ENCODE peak calls at places on chromosomes 4 and X, in seven cellular contexts. One of them, this sample, is unnamed. For H3K4me1, the result is how much of the 10 kb centered on the place peaks cover.

GRCh38 chr4:17275836-17276235 is 236.1 kb downstream of the QDPR start:
- DNase-seq in SK-N-SH: no peak
- DNase-seq in HCT116: no peak
- DNase-seq in sigmoid colon: no peak
- DNase-seq in stomach: no peak
- DNase-seq in H1: no peak
- DNase-seq in HepG2: no peak
- DNase-seq in this sample: no peak

GRCh38 chrX:46653482-46653881 is 79.9 kb downstream of the CHST7 start:
- DNase-seq in HCT116: no peak
- DNase-seq in HepG2: peak
- DNase-seq in SK-N-SH: peak
- DNase-seq in sigmoid colon: no peak
- DNase-seq in stomach: no peak
- DNase-seq in H1: peak
- DNase-seq in this sample: no peak

GRCh38 chr4:61204353-61204752 is 4.2 kb downstream of the ADGRL3 start:
- DNase-seq in SK-N-SH: no peak
- DNase-seq in stomach: no peak
- DNase-seq in HepG2: peak
- DNase-seq in sigmoid colon: no peak
- DNase-seq in H1: no peak
- DNase-seq in HCT116: no peak
- DNase-seq in this sample: no peak

GRCh38 chr4:158094413-158095110 is 78.3 kb downstream of the GASK1B start:
- DNase-seq in HepG2: peak
- DNase-seq in sigmoid colon: no peak
- DNase-seq in H1: no peak
- DNase-seq in HCT116: peak
- DNase-seq in stomach: no peak
- DNase-seq in SK-N-SH: no peak
- DNase-seq in this sample: no peak

GRCh38 chr4:150140774-150141400 is 62.6 kb downstream of the DCLK2 start:
- DNase-seq in HCT116: no peak
- DNase-seq in SK-N-SH: no peak
- DNase-seq in sigmoid colon: no peak
- DNase-seq in H1: no peak
- DNase-seq in HepG2: no peak
- DNase-seq in stomach: no peak
- DNase-seq in this sample: no peak

GRCh38 chr4:30847157-30847556 is 127.0 kb downstream of the PCDH7 start:
- DNase-seq in sigmoid colon: no peak
- DNase-seq in SK-N-SH: no peak
- DNase-seq in HepG2: no peak
- DNase-seq in HCT116: no peak
- DNase-seq in stomach: no peak
- DNase-seq in H1: no peak
- DNase-seq in this sample: no peak

GRCh38 chrX:119573840-119574393 is 446 bp upstream of the UBE2A start:
- DNase-seq in sigmoid colon: peak
- DNase-seq in HCT116: peak
- DNase-seq in stomach: no peak
- DNase-seq in SK-N-SH: peak
- DNase-seq in H1: no peak
- DNase-seq in HepG2: peak
- DNase-seq in this sample: no peak

GRCh38 chr4:34046580-34046979 is 2197.7 kb downstream of the ARAP2 start:
- DNase-seq in SK-N-SH: no peak
- DNase-seq in sigmoid colon: no peak
- DNase-seq in stomach: no peak
- DNase-seq in HCT116: peak
- DNase-seq in H1: no peak
- DNase-seq in HepG2: no peak
- DNase-seq in this sample: no peak

GRCh38 chrX:46485897-46486296 is 59.3 kb downstream of the ZNF674 start:
- DNase-seq in H1: peak
- DNase-seq in HCT116: no peak
- DNase-seq in SK-N-SH: no peak
- DNase-seq in sigmoid colon: no peak
- DNase-seq in stomach: no peak
- DNase-seq in HepG2: peak
- DNase-seq in this sample: no peak

GRCh38 chr4:94621491-94622080 is 136.2 kb upstream of the BMPR1B start:
- DNase-seq in stomach: no peak
- DNase-seq in HepG2: peak
- DNase-seq in H1: no peak
- DNase-seq in SK-N-SH: peak
- DNase-seq in HCT116: peak
- DNase-seq in sigmoid colon: no peak
- DNase-seq in this sample: no peak
- TF ChIP-seq POLR2AphosphoS5 in stomach: no peak
- TF ChIP-seq POLR2AphosphoS5 in HepG2: no peak
- TF ChIP-seq POLR2AphosphoS5 in H1: no peak
- TF ChIP-seq POLR2AphosphoS5 in SK-N-SH: no peak
- TF ChIP-seq POLR2AphosphoS5 in HCT116: no peak
- TF ChIP-seq POLR2AphosphoS5 in sigmoid colon: no peak
- TF ChIP-seq POLR2AphosphoS5 in this sample: no peak

GRCh38 chrX:65718538-65718937 is 51.1 kb downstream of the MSN start:
- DNase-seq in HepG2: no peak
- DNase-seq in SK-N-SH: no peak
- DNase-seq in stomach: no peak
- DNase-seq in H1: no peak
- DNase-seq in sigmoid colon: no peak
- DNase-seq in HCT116: no peak
- DNase-seq in this sample: no peak
- H3K4me1 ChIP-seq in HepG2: under half
- H3K4me1 ChIP-seq in SK-N-SH: under half
- H3K4me1 ChIP-seq in stomach: under half
- H3K4me1 ChIP-seq in H1: under half
- H3K4me1 ChIP-seq in sigmoid colon: under half
- H3K4me1 ChIP-seq in HCT116: under half
- H3K4me1 ChIP-seq in this sample: under half

GRCh38 chr4:151197258-151197657 is 79.7 kb upstream of the PRSS48 start:
- DNase-seq in sigmoid colon: peak
- DNase-seq in stomach: no peak
- DNase-seq in HepG2: no peak
- DNase-seq in HCT116: no peak
- DNase-seq in SK-N-SH: no peak
- DNase-seq in H1: no peak
- DNase-seq in this sample: peak
- TF ChIP-seq POLR2AphosphoS5 in sigmoid colon: peak
- TF ChIP-seq POLR2AphosphoS5 in stomach: no peak
- TF ChIP-seq POLR2AphosphoS5 in HepG2: no peak
- TF ChIP-seq POLR2AphosphoS5 in HCT116: no peak
- TF ChIP-seq POLR2AphosphoS5 in SK-N-SH: no peak
- TF ChIP-seq POLR2AphosphoS5 in H1: no peak
- TF ChIP-seq POLR2AphosphoS5 in this sample: peak

GRCh38 chr4:121822047-121822446 is 1.6 kb downstream of the CCNA2 start:
- DNase-seq in stomach: no peak
- DNase-seq in H1: no peak
- DNase-seq in sigmoid colon: no peak
- DNase-seq in HepG2: no peak
- DNase-seq in HCT116: no peak
- DNase-seq in SK-N-SH: no peak
- DNase-seq in this sample: no peak

GRCh38 chr4:121824950-121825349 is 1.3 kb upstream of the CCNA2 start:
- DNase-seq in HepG2: no peak
- DNase-seq in H1: no peak
- DNase-seq in SK-N-SH: no peak
- DNase-seq in sigmoid colon: no peak
- DNase-seq in stomach: no peak
- DNase-seq in HCT116: no peak
- DNase-seq in this sample: no peak

GRCh38 chr4:121823505-121824170 is at the start of gene CCNA2:
- DNase-seq in HepG2: peak
- DNase-seq in H1: peak
- DNase-seq in HCT116: peak
- DNase-seq in stomach: peak
- DNase-seq in sigmoid colon: peak
- DNase-seq in SK-N-SH: peak
- DNase-seq in this sample: peak

GRCh38 chr4:121824171-121824527 is 466 bp upstream of the CCNA2 start:
- DNase-seq in H1: no peak
- DNase-seq in sigmoid colon: no peak
- DNase-seq in stomach: no peak
- DNase-seq in HepG2: no peak
- DNase-seq in SK-N-SH: no peak
- DNase-seq in HCT116: no peak
- DNase-seq in this sample: no peak

GRCh38 chr4:121822796-121823504 is 733 bp downstream of the CCNA2 start:
- DNase-seq in HCT116: no peak
- DNase-seq in HepG2: peak
- DNase-seq in stomach: peak
- DNase-seq in sigmoid colon: peak
- DNase-seq in SK-N-SH: peak
- DNase-seq in H1: no peak
- DNase-seq in this sample: no peak
- H3K4me1 ChIP-seq in HCT116: under half
- H3K4me1 ChIP-seq in HepG2: under half
- H3K4me1 ChIP-seq in stomach: under half
- H3K4me1 ChIP-seq in sigmoid colon: under half
- H3K4me1 ChIP-seq in SK-N-SH: under half
- H3K4me1 ChIP-seq in H1: under half
- H3K4me1 ChIP-seq in this sample: under half

GRCh38 chr4:141636771-141637460 is 533 bp downstream of the IL15 start:
- DNase-seq in sigmoid colon: peak
- DNase-seq in SK-N-SH: peak
- DNase-seq in HCT116: peak
- DNase-seq in H1: peak
- DNase-seq in stomach: peak
- DNase-seq in HepG2: no peak
- DNase-seq in this sample: peak
- TF ChIP-seq POLR2AphosphoS5 in sigmoid colon: no peak
- TF ChIP-seq POLR2AphosphoS5 in SK-N-SH: no peak
- TF ChIP-seq POLR2AphosphoS5 in HCT116: peak
- TF ChIP-seq POLR2AphosphoS5 in H1: no peak
- TF ChIP-seq POLR2AphosphoS5 in stomach: no peak
- TF ChIP-seq POLR2AphosphoS5 in HepG2: no peak
- TF ChIP-seq POLR2AphosphoS5 in this sample: no peak

DNA sequence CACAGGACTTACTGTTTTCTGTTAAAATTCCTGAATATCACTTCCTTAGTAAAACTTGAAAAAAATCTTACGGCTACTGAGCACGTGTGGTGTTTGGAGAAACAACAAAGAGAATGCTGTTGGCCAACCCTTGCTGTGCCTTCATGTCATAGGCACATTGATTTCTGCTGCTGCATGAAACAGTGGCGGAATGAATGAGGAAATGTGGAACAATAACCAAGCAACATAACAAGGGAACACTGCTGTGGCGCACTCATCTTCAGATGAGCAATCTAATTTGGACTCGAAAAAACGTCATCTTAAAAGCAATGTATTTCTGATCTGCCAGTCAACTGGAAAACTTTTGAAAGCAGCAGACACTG is 51.5 kb downstream of the PROM1 start:
- DNase-seq in sigmoid colon: no peak
- DNase-seq in stomach: no peak
- DNase-seq in HCT116: no peak
- DNase-seq in H1: no peak
- DNase-seq in SK-N-SH: no peak
- DNase-seq in HepG2: peak
- DNase-seq in this sample: no peak
- H3K4me1 ChIP-seq in sigmoid colon: under half
- H3K4me1 ChIP-seq in stomach: under half
- H3K4me1 ChIP-seq in HCT116: under half
- H3K4me1 ChIP-seq in H1: under half
- H3K4me1 ChIP-seq in SK-N-SH: under half
- H3K4me1 ChIP-seq in HepG2: half or more
- H3K4me1 ChIP-seq in this sample: under half

DNA sequence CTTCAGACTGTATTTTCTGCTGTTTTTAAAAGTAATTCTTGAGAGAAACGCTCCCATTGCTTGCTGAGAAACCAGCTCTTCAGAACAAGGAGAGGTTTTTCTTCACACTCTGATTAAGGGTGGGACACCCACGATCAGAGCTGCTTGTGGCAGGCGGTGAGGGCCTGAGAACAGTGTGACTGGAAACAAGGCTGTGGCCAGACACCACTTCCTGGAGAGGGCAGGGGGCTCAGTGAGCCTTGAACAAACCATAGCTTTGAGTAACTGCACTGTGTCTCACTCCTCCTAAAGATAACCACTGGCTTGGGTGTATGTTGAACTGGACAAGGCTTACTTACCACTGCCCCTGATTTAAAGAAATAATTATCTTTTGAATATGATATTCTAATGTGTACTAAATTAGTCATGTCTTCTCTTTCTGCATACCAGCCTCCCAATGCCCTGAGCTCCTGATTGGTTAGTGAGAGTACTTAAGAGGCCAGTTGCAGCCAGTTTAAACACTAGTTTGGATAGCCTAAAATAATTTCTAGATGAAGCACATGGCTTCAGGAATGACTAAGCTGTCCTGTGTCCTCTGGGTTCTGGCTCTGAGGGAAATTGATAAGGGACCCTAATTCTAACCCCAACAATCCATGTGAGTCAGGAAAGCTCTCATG is 3.7 kb upstream of the GPR82 start:
- DNase-seq in stomach: peak
- DNase-seq in SK-N-SH: no peak
- DNase-seq in HCT116: no peak
- DNase-seq in HepG2: no peak
- DNase-seq in H1: no peak
- DNase-seq in sigmoid colon: no peak
- DNase-seq in this sample: no peak
- TF ChIP-seq POLR2AphosphoS5 in stomach: no peak
- TF ChIP-seq POLR2AphosphoS5 in SK-N-SH: no peak
- TF ChIP-seq POLR2AphosphoS5 in HCT116: no peak
- TF ChIP-seq POLR2AphosphoS5 in HepG2: no peak
- TF ChIP-seq POLR2AphosphoS5 in H1: no peak
- TF ChIP-seq POLR2AphosphoS5 in sigmoid colon: no peak
- TF ChIP-seq POLR2AphosphoS5 in this sample: no peak